ENCODE peak calls at places on chromosomes 4 and X, in four cellular contexts. W is HCT116, D is H1, T is K562. H is an unnamed sample.

GRCh38 chrX:129961180-129962083 is 21.0 kb upstream of the BCORL1 start:
- DNase-seq in W (peak), D (peak), T (peak), H (peak)

GRCh38 chr4:184021389-184021788 is 116.3 kb downstream of the STOX2 start:
- DNase-seq in W (no peak), D (no peak), T (no peak), H (no peak)

GRCh38 chrX:152798945-152799344 is 29.5 kb upstream of the MAGEA6 start:
- DNase-seq in D (no peak), T (no peak), W (no peak), H (no peak)

GRCh38 chrX:123835661-123836371 is 24.0 kb upstream of the XIAP start:
- DNase-seq in D (no peak), W (peak), T (no peak), H (no peak)

GRCh38 chrX:10415704-10416001 is 204.7 kb downstream of the MID1 start:
- DNase-seq in T (no peak), D (no peak), W (no peak), H (no peak)

GRCh38 chr4:37885496-37885895 is 5.4 kb upstream of the TBC1D1 start:
- DNase-seq in W (no peak), T (no peak), D (no peak), H (no peak)

GRCh38 chr4:65893957-65894755 is 223.9 kb upstream of the EPHA5 start:
- DNase-seq in W (no peak), D (no peak), T (no peak), H (no peak)

GRCh38 chr4:173528378-173529321 is 1.4 kb downstream of the HAND2 start:
- DNase-seq in D (peak), W (no peak), T (peak), H (no peak)

GRCh38 chr4:13298655-13299054 is 185.5 kb downstream of the RAB28 start:
- DNase-seq in T (no peak), D (no peak), W (no peak), H (peak)

GRCh38 chrX:120617996-120618630 is 11.7 kb downstream of the C1GALT1C1 start:
- DNase-seq in W (no peak), T (no peak), D (no peak), H (no peak)

GRCh38 chrX:153762636-153763173 is 1.3 kb upstream of the PLXNB3 start:
- DNase-seq in D (no peak), T (no peak), W (no peak), H (no peak)

GRCh38 chrX:140507982-140508305 is 3.1 kb upstream of the SOX3 start:
- DNase-seq in T (no peak), D (peak), W (no peak), H (no peak)

GRCh38 chrX:13750204-13750603 is 15.7 kb downstream of the OFD1 start:
- DNase-seq in D (no peak), T (peak), W (peak), H (peak)

GRCh38 chr4:80615099-80615498 is 279.6 kb downstream of the CFAP299 start:
- DNase-seq in T (no peak), D (no peak), W (no peak), H (peak)

GRCh38 chrX:8653956-8654355 is 78.0 kb downstream of the ANOS1 start:
- DNase-seq in D (no peak), W (no peak), T (no peak), H (no peak)

GRCh38 chr4:8278421-8279287 is 9.1 kb downstream of the HTRA3 start:
- DNase-seq in W (no peak), D (no peak), T (no peak), H (no peak)

GRCh38 chr4:148215202-148215601 is 227.0 kb downstream of the NR3C2 start:
- DNase-seq in D (no peak), T (no peak), W (no peak), H (no peak)

GRCh38 chr4:107050525-107051135 is 14.5 kb upstream of the DKK2 start:
- DNase-seq in D (no peak), T (peak), W (peak), H (peak)

GRCh38 chr4:38805530-38806145 is 1.0 kb upstream of the TLR1 start:
- DNase-seq in T (peak), D (no peak), W (no peak), H (no peak)

GRCh38 chrX:140949231-140949630 is 53.2 kb upstream of the SPANXB1 start:
- DNase-seq in D (no peak), T (no peak), W (no peak), H (no peak)

GRCh38 chr4:89266128-89266527 is 41.5 kb downstream of the GPRIN3 start:
- DNase-seq in W (no peak), T (no peak), D (no peak), H (no peak)

GRCh38 chrX:2650037-2650436 is 41.1 kb upstream of the CD99 start:
- DNase-seq in T (no peak), D (no peak), W (no peak), H (no peak)

GRCh38 chrX:15973941-15974340 is 119.3 kb upstream of the AP1S2 start:
- DNase-seq in D (no peak), T (no peak), W (no peak), H (no peak)

GRCh38 chr4:169410839-169411770 is 140.3 kb upstream of the SH3RF1 start:
- DNase-seq in T (no peak), W (no peak), D (no peak), H (no peak)

GRCh38 chr4:8599657-8600056 is 7.1 kb downstream of the CPZ start:
- DNase-seq in D (no peak), T (peak), W (peak), H (no peak)

GRCh38 chrX:103726477-103726876 is 15.8 kb downstream of the TMEM31 start:
- DNase-seq in D (no peak), W (no peak), T (no peak), H (no peak)

GRCh38 chr4:145840162-145840768 is 98.4 kb downstream of the ZNF827 start:
- DNase-seq in T (peak), W (peak), D (no peak), H (peak)

GRCh38 chr4:149291463-149291862 is 524.2 kb downstream of the IQCM start:
- DNase-seq in T (no peak), W (no peak), D (no peak), H (no peak)

GRCh38 chr4:54318904-54319303 is 89.8 kb downstream of the PDGFRA start:
- DNase-seq in T (peak), D (no peak), W (peak), H (peak)

GRCh38 chrX:151488677-151489076 is 74.8 kb upstream of the PASD1 start:
- DNase-seq in T (peak), W (peak), D (peak), H (peak)

GRCh38 chrX:53077207-53078197 is 4.7 kb upstream of the TSPYL2 start:
- DNase-seq in T (peak), W (no peak), D (no peak), H (no peak)

DNA sequence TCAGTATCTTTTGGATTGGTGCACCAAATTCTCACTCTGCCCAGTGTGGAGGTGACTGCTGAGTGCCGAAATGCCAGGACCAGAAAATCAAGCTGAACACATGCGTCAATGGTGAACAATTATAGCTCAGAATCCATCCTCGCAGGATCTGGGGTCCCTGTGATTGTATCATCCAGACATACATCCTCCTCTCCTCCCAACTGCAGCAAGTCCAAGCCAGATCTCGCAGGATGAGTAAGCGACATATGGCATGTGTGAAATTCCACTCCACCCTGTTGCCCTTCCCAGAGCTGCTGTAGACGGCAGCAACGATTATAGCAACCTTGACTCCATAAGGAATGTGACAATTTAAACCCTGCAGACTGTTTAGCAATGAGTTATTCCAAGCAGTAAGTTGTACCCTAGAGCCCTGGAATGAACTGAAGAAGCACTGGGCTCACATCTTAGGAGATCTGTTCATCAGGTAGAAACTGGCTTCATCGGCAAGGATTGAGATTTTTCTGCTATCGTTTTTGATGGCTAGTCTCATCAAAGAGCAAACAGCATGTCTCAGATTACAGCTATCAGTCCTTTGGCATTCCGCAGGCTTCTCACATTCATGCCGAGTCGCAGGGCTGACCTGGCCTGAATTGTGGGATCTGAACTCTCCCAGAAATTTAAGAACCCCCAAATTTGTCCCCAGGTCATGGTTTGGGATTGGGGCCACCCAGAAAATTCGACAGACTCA is 35.5 kb upstream of the SORBS2 start:
- DNase-seq in T (no peak), W (no peak), D (no peak), H (peak)
- TF ChIP-seq FOSL1 in T (no peak), W (no peak), D (no peak), H (no peak)

GRCh38 chr4:61543976-61544375 is 343.9 kb downstream of the ADGRL3 start:
- DNase-seq in W (no peak), D (no peak), T (no peak), H (no peak)
- TF ChIP-seq FOSL1 in W (no peak), D (no peak), T (no peak), H (no peak)

GRCh38 chr4:10183462-10183861 is 66.9 kb upstream of the WDR1 start:
- DNase-seq in T (no peak), W (no peak), D (no peak), H (no peak)

GRCh38 chr4:10184501-10184938 is 67.9 kb upstream of the WDR1 start:
- DNase-seq in W (no peak), T (peak), D (no peak), H (no peak)

GRCh38 chr4:10186228-10187214 is 69.9 kb upstream of the WDR1 start:
- DNase-seq in D (no peak), W (no peak), T (peak), H (no peak)

GRCh38 chr4:10184051-10184450 is 67.5 kb upstream of the WDR1 start:
- DNase-seq in D (no peak), W (no peak), T (no peak), H (no peak)

DNA sequence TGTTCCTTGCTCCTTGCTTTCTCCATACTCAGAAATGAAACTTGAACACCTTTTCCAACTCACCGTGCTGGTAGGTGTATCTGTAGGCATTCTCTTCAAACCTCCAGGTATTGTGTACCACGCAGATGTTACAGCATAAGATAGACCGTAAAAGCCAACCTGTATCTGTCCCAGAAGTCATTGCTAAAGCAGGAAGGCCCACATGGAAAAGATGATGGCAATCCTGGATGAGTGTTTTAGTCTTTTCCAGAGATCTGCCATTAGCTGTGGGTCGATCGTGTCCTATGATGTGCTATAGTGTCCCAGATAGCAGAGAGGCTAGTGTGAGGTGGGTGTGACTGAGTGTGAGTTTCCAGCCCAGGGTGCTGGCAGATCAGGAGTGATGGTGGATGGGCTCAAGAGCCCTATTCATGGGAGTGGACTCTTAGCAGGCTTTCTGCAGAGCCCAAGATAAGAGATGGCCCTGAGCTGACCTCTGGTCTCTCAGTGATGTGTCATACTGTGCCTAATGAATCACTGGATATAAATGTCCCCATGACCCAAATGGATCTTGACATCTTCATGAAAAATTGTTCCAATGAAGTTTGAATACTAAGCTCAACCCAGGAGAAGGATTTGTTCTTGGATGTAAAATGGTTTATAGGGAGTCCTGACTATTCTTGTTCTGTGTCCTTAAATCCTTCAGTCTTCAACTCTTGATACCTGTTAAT is 69.1 kb upstream of the WDR1 start:
- DNase-seq in T (peak), D (no peak), W (no peak), H (no peak)
- TF ChIP-seq FOSL1 in T (peak), D (no peak), W (no peak), H (no peak)

GRCh38 chr4:188109157-188109755 is at the start of gene TRIML2:
- DNase-seq in W (peak), D (no peak), T (no peak), H (no peak)
- TF ChIP-seq FOSL1 in W (peak), D (no peak), T (no peak), H (no peak)

GRCh38 chr4:91279899-91280298 is 1023.9 kb upstream of the GRID2 start:
- DNase-seq in D (no peak), T (no peak), W (no peak), H (no peak)
- TF ChIP-seq FOSL1 in D (no peak), T (no peak), W (no peak), H (no peak)

GRCh38 chr4:1133033-1133432 is 19.7 kb upstream of the RNF212 start:
- DNase-seq in W (no peak), T (no peak), D (no peak), H (no peak)

GRCh38 chr4:1126506-1126905 is 13.1 kb upstream of the RNF212 start:
- DNase-seq in D (no peak), T (no peak), W (no peak), H (no peak)

GRCh38 chr4:1136028-1136427 is 22.7 kb upstream of the RNF212 start:
- DNase-seq in W (no peak), T (no peak), D (no peak), H (no peak)

GRCh38 chr4:1130318-1131186 is 17.2 kb upstream of the RNF212 start:
- DNase-seq in W (peak), D (peak), T (peak), H (peak)
- TF ChIP-seq FOSL1 in W (no peak), D (no peak), T (no peak), H (no peak)

DNA sequence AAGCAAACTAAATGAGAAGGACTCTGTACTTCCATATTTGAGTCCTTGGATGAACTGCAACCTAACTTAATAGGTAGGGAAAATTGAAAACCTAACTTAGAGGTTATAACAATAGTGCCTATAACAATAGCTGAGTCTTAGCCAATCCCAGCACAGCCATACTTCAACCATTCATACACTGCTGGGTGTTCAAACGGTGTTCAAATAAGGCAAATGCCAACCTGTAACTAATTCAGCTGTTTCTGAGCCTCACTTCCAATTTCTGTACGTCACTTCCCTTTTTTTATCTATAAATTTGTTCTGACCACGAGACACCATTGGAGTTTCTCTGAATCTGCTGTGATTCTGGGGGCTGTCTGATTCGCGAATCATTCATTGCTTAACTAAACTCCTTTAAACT is 9.6 kb upstream of the GRSF1 start:
- DNase-seq in D (no peak), W (no peak), T (no peak), H (no peak)
- TF ChIP-seq FOSL1 in D (no peak), W (no peak), T (no peak), H (no peak)

GRCh38 chr4:123555500-123556273 is 159.1 kb downstream of the SPRY1 start:
- DNase-seq in T (peak), W (no peak), D (no peak), H (peak)
- TF ChIP-seq FOSL1 in T (no peak), W (no peak), D (no peak), H (no peak)

GRCh38 chr4:189385098-189385497 is 555.6 kb upstream of the FRG1 start:
- DNase-seq in D (no peak), W (no peak), T (no peak), H (peak)
- TF ChIP-seq FOSL1 in D (no peak), W (no peak), T (no peak), H (no peak)

H was measured in HepG2.